ENCODE peak calls at places on chromosome 22, in eight cellular contexts. U, G, K, M, J, Z, C and E are unnamed samples.

GRCh38 chr22:17103351-17103750 is 17.8 kb downstream of the TMEM121B start:
- DNase-seq in U (no peak), G (no peak), K (peak; percentile 26), M (peak; percentile 40), J (no peak), Z (no peak), C (no peak), E (no peak)

GRCh38 chr22:40939202-40939601 is 12.0 kb upstream of the RBX1 start:
- DNase-seq in U (no peak), G (no peak), K (no peak), M (no peak), J (no peak), Z (no peak), C (no peak), E (no peak)

GRCh38 chr22:50169181-50169759 is 1.3 kb upstream of the PANX2 start:
- DNase-seq in U (no peak), G (no peak), K (peak; percentile 56), M (peak; percentile 75), J (no peak), Z (no peak), C (no peak), E (no peak)

GRCh38 chr22:36386900-36387663 is 685 bp downstream of the MYH9 start:
- DNase-seq in U (peak; percentile 29), G (no peak), K (peak; percentile 88), M (peak; percentile 98), J (no peak), Z (no peak), C (peak; percentile 23), E (no peak)

GRCh38 chr22:41660416-41660815 is 28.3 kb downstream of the SNU13 start:
- DNase-seq in U (no peak), G (no peak), K (no peak), M (no peak), J (no peak), Z (no peak), C (no peak), E (no peak)

GRCh38 chr22:41048791-41049717 is 43.3 kb upstream of the EP300 start:
- DNase-seq in U (peak; percentile 93), G (peak; percentile 76), K (peak; percentile 89), M (peak; percentile 76), J (no peak), Z (peak; percentile 58), C (peak; percentile 96), E (peak; percentile 83)

GRCh38 chr22:19886605-19887250 is 32.1 kb upstream of the GNB1L start:
- DNase-seq in U (no peak), G (peak; percentile 37), K (no peak), M (peak; percentile 91), J (peak; percentile 29), Z (no peak), C (no peak), E (no peak)

GRCh38 chr22:21646608-21647590 is 4.8 kb downstream of the SDF2L1 start:
- DNase-seq in U (peak; percentile 89), G (peak; percentile 88), K (peak; percentile 85), M (no peak), J (peak; percentile 75), Z (peak; percentile 56), C (peak; percentile 87), E (peak; percentile 81)

GRCh38 chr22:44625981-44626687 is 75.9 kb upstream of the PRR5 start:
- DNase-seq in U (peak; percentile 73), G (peak; percentile 63), K (peak; percentile 83), M (peak; percentile 92), J (peak; percentile 66), Z (peak; percentile 71), C (peak; percentile 84), E (peak; percentile 72)

GRCh38 chr22:31451709-31452571 is 37.7 kb downstream of the EIF4ENIF1 start:
- DNase-seq in U (peak; percentile 42), G (peak; percentile 72), K (no peak), M (no peak), J (no peak), Z (peak; percentile 32), C (peak; percentile 8), E (peak; percentile 72)

GRCh38 chr22:39317084-39317755 is 2.2 kb downstream of the RPL3 start:
- DNase-seq in U (no peak), G (no peak), K (no peak), M (no peak), J (no peak), Z (no peak), C (no peak), E (no peak)

GRCh38 chr22:44646141-44646540 is 55.9 kb upstream of the PRR5 start:
- DNase-seq in U (no peak), G (no peak), K (no peak), M (peak; percentile 38), J (no peak), Z (no peak), C (no peak), E (no peak)

GRCh38 chr22:17707526-17707925 is 66.7 kb downstream of the BID start:
- DNase-seq in U (peak; percentile 13), G (peak; percentile 51), K (no peak), M (no peak), J (no peak), Z (no peak), C (no peak), E (no peak)

GRCh38 chr22:35154937-35155387 is 89.0 kb downstream of the ISX start:
- DNase-seq in U (peak; percentile 83), G (peak; percentile 53), K (peak; percentile 67), M (peak; percentile 67), J (no peak), Z (peak; percentile 48), C (peak; percentile 92), E (peak; percentile 63)

GRCh38 chr22:46377566-46378498 is 42.3 kb downstream of the TRMU start:
- DNase-seq in U (no peak), G (no peak), K (no peak), M (no peak), J (no peak), Z (peak; percentile 82), C (peak; percentile 95), E (peak; percentile 64)

GRCh38 chr22:48649466-48649865 is 1178.2 kb downstream of the BRD1 start:
- DNase-seq in U (no peak), G (no peak), K (no peak), M (no peak), J (no peak), Z (no peak), C (no peak), E (no peak)

GRCh38 chr22:45686842-45687241 is 15.2 kb downstream of the ATXN10 start:
- DNase-seq in U (no peak), G (no peak), K (no peak), M (no peak), J (no peak), Z (no peak), C (no peak), E (no peak)

GRCh38 chr22:35811670-35812069 is 94.0 kb downstream of the APOL5 start:
- DNase-seq in U (no peak), G (no peak), K (no peak), M (no peak), J (no peak), Z (no peak), C (no peak), E (no peak)

GRCh38 chr22:19038164-19038546 is 84.1 kb downstream of the DGCR2 start:
- DNase-seq in U (no peak), G (no peak), K (no peak), M (peak; percentile 55), J (no peak), Z (no peak), C (no peak), E (no peak)

GRCh38 chr22:27507066-27507715 is 294.4 kb downstream of the MN1 start:
- DNase-seq in U (no peak), G (peak; percentile 59), K (no peak), M (no peak), J (no peak), Z (no peak), C (no peak), E (no peak)

GRCh38 chr22:48137640-48138039 is 1375.2 kb downstream of the TBC1D22A start:
- DNase-seq in U (no peak), G (no peak), K (no peak), M (no peak), J (no peak), Z (no peak), C (peak; percentile 65), E (no peak)

GRCh38 chr22:49671331-49672012 is 156.2 kb downstream of the BRD1 start:
- DNase-seq in U (no peak), G (no peak), K (no peak), M (no peak), J (no peak), Z (no peak), C (no peak), E (no peak)

GRCh38 chr22:44992166-44992565 is 17.6 kb downstream of the PHF21B start:
- DNase-seq in U (no peak), G (no peak), K (no peak), M (no peak), J (no peak), Z (no peak), C (no peak), E (no peak)

GRCh38 chr22:48968201-48968959 is 859.3 kb downstream of the BRD1 start:
- DNase-seq in U (no peak), G (no peak), K (no peak), M (peak; percentile 51), J (no peak), Z (no peak), C (peak; percentile 48), E (no peak)